ENCODE peak calls at places on chromosomes 3 and 15, in ten cellular contexts. R is vagina, N is heart left ventricle, D is uterus, M is IMR-90, H is left ventricle myocardium inferior, V is colonic mucosa, U is endothelial cell of umbilical vein, W is RWPE2, Y is heart right ventricle. A is an unnamed sample.
A peak's percentile ranks its signal among the peaks of the same experiment; 100 is the strongest.

GRCh38 chr15:45023659-45024320 is 795 bp downstream of the SORD start:
- DNase-seq in D (no peak), R (no peak), W (no peak), V (no peak), N (no peak), H (no peak), U (peak; percentile 37), Y (no peak), M (peak; percentile 5), A (no peak)

GRCh38 chr3:10492351-10493201 is 12.8 kb downstream of the ATP2B2 start:
- DNase-seq in W (no peak), M (no peak), N (no peak), Y (no peak), D (no peak), H (no peak), V (no peak), R (no peak), U (no peak), A (no peak)

GRCh38 chr3:90091557-90091956 is 984.1 kb downstream of the EPHA3 start:
- DNase-seq in Y (peak; percentile 17), M (peak; percentile 34), U (no peak), V (peak; percentile 19), N (peak; percentile 19), W (no peak), R (no peak), H (peak; percentile 14), D (no peak), A (peak; percentile 4)

GRCh38 chr3:86814918-86815655 is 175.9 kb downstream of the VGLL3 start:
- DNase-seq in H (no peak), V (no peak), R (no peak), Y (no peak), M (peak; percentile 51), D (no peak), N (no peak), W (no peak), U (no peak), A (no peak)

GRCh38 chr3:122681294-122682015 is 816 bp downstream of the PARP14 start:
- DNase-seq in H (no peak), R (no peak), W (no peak), N (no peak), D (peak; percentile 20), Y (no peak), U (peak; percentile 36), V (no peak), M (no peak), A (no peak)

GRCh38 chr3:152574461-152575079 is 260.4 kb upstream of the P2RY1 start:
- DNase-seq in H (peak; percentile 45), M (peak; percentile 51), W (no peak), N (peak; percentile 56), R (no peak), V (peak; percentile 47), Y (peak; percentile 62), U (peak; percentile 78), D (peak; percentile 57), A (peak; percentile 25)

GRCh38 chr3:196273655-196274054 is 13.9 kb downstream of the PCYT1A start:
- DNase-seq in R (no peak), D (no peak), M (no peak), Y (no peak), H (no peak), N (no peak), V (no peak), W (no peak), U (no peak), A (no peak)

GRCh38 chr3:159913712-159914414 is 74.8 kb upstream of the IL12A start:
- DNase-seq in N (no peak), V (no peak), M (no peak), H (no peak), R (peak; percentile 44), Y (no peak), W (no peak), U (no peak), D (no peak), A (no peak)

GRCh38 chr3:58574682-58575081 is 2.5 kb downstream of the FAM107A start:
- DNase-seq in R (no peak), M (no peak), Y (no peak), H (no peak), N (no peak), D (no peak), U (no peak), V (no peak), W (no peak), A (no peak)

GRCh38 chr3:58575986-58576652 is 1.1 kb downstream of the FAM107A start:
- DNase-seq in W (no peak), M (no peak), Y (peak; percentile 53), R (no peak), U (peak; percentile 52), D (no peak), N (peak; percentile 49), V (no peak), H (no peak), A (no peak)

GRCh38 chr3:58576716-58577115 is 475 bp downstream of the FAM107A start:
- DNase-seq in M (no peak), W (no peak), R (no peak), N (no peak), D (no peak), U (peak; percentile 28), V (no peak), Y (no peak), H (no peak), A (no peak)

GRCh38 chr3:58578873-58579272 is 1.7 kb upstream of the FAM107A start:
- DNase-seq in H (no peak), N (no peak), M (no peak), W (no peak), R (no peak), U (no peak), V (no peak), D (no peak), Y (no peak), A (no peak)

DNA sequence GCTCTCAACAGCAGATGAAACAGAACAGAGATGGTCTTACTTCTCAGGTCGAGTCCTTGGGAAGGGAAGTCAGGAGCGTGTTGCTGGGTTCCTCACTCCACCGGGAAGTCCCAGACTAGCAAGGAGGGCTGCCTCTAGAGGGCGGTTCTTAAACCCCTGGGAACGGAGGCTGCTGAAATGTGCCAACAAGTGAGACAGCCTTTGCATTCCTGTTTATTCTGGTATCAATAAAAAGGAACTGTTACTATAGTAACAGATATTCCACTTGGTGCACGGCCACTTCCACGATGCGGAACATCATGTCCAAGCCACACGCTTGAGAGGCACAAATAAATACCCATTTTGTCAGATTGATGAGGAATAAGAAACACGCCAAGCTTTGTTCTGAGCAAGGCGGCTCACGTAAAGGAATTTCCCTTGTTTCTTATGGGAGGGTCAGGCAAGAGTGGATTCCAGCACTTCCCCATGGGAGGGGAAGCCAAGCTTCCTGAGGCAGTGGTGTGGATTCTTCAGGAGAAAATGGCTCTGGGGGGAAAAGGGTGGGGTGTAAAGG is at the start of gene FAM107A:
- DNase-seq in N (peak; percentile 64), Y (peak; percentile 73), M (peak; percentile 49), V (peak; percentile 42), R (no peak), H (peak; percentile 43), D (peak; percentile 45), U (peak; percentile 83), W (no peak), A (peak; percentile 86)
- H3K36me3 ChIP-seq in N (no peaks in the 10 kb centered on the region), Y (no peaks in the 10 kb centered on the region), M (no peaks in the 10 kb centered on the region), V (no peaks in the 10 kb centered on the region), R (no peaks in the 10 kb centered on the region), H (no peaks in the 10 kb centered on the region), D (no peaks in the 10 kb centered on the region), U (no peaks in the 10 kb centered on the region), W (no peaks in the 10 kb centered on the region), A (no peaks in the 10 kb centered on the region)

DNA sequence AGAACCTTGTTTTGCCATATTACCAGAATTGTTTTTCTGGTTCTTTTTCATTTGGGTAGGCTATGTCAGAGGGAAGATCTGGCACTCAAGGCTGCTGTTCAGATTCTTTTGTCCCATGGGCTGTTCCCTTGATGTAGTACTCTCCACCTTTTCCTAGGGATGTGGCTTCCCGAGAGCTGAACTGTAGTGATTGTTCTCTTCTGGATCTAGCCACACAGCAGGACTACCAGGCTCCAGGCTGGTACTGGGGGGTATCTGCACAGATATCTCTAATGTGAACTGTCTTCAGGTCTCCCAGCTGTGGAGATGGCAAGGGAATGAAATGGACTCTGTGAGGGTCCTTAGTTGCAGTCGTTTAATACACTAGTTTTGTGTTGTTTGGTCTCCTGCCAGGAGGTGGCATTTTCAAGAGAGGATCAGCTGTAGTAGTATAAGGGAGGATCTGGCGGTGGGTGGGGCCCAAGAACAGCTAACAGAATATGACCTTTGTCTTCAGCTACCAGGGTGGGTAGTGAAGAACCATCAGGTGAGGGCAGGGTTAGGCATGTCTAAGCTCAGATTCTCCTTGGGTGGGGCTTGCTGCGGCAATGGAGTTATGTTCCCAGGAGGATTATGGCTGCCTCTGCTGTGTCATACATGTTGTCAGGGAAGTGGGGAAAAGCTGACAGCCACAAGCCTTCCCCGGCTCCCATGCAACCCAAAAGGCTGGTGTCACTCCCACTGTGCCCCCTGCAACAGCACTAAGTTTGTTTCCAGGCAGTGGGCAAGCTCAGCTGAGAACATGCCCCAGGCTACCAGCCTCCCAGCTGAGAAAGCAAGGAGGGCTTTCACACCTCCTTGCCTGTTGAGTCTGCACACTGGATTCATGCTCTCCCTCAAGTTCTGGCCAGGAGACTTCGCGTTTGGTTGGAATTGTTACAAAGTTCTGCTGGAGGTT is 252.5 kb downstream of the ISL2 start:
- DNase-seq in Y (no peak), N (no peak), H (no peak), V (peak; percentile 87), M (no peak), W (no peak), R (no peak), U (no peak), D (no peak), A (no peak)
- H3K4me3 ChIP-seq in Y (no peak overlapping the region), N (no peak overlapping the region), H (no peak overlapping the region), V (no peak overlapping the region), M (no peak overlapping the region), W (no peak overlapping the region), R (no peak overlapping the region), U (no peak overlapping the region), D (no peak overlapping the region), A (no peak overlapping the region)

DNA sequence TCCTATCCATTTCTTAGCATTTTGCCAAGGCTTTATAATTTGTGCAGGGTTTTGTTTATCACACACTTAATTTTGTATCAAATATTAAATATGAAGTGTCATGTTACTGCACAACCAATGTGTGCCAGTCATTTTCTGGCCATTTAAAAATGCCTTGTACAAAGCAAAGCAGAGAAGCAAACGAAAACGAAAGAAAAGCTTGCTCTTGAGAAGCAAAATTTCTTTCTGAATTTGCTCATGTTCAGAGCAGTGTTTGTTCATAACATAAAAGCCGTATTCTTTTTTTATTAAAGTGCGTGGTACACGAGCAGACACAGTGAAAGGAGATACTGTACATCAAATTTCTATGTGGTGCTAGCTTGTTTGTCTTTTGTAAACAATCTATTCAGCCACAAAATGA is 792.6 kb downstream of the NAALADL2 start:
- DNase-seq in H (no peak), V (no peak), M (peak; percentile 19), W (no peak), U (no peak), Y (no peak), R (no peak), N (no peak), D (no peak), A (no peak)
- TF ChIP-seq CTCF in H (no peak), V (no peak), M (no peak), W (no peak), U (no peak), Y (no peak), R (no peak), N (no peak), D (no peak), A (no peak)

GRCh38 chr15:100094127-100094510 is 247.7 kb downstream of the ADAMTS17 start:
- DNase-seq in D (peak; percentile 3), R (peak; percentile 58), M (no peak), N (no peak), U (no peak), V (no peak), H (no peak), Y (no peak), W (no peak), A (no peak)

GRCh38 chr15:100095896-100096600 is 245.7 kb downstream of the ADAMTS17 start:
- DNase-seq in W (no peak), H (no peak), M (no peak), R (peak; percentile 62), Y (no peak), N (no peak), D (no peak), V (no peak), U (no peak), A (no peak)

GRCh38 chr15:100090411-100090810 is 251.4 kb downstream of the ADAMTS17 start:
- DNase-seq in M (no peak), N (no peak), D (no peak), U (no peak), R (peak; percentile 72), H (no peak), W (no peak), Y (no peak), V (no peak), A (no peak)

GRCh38 chr15:100092034-100092433 is 249.7 kb downstream of the ADAMTS17 start:
- DNase-seq in Y (no peak), R (no peak), H (no peak), D (no peak), M (no peak), W (no peak), V (no peak), U (no peak), N (no peak), A (no peak)

DNA sequence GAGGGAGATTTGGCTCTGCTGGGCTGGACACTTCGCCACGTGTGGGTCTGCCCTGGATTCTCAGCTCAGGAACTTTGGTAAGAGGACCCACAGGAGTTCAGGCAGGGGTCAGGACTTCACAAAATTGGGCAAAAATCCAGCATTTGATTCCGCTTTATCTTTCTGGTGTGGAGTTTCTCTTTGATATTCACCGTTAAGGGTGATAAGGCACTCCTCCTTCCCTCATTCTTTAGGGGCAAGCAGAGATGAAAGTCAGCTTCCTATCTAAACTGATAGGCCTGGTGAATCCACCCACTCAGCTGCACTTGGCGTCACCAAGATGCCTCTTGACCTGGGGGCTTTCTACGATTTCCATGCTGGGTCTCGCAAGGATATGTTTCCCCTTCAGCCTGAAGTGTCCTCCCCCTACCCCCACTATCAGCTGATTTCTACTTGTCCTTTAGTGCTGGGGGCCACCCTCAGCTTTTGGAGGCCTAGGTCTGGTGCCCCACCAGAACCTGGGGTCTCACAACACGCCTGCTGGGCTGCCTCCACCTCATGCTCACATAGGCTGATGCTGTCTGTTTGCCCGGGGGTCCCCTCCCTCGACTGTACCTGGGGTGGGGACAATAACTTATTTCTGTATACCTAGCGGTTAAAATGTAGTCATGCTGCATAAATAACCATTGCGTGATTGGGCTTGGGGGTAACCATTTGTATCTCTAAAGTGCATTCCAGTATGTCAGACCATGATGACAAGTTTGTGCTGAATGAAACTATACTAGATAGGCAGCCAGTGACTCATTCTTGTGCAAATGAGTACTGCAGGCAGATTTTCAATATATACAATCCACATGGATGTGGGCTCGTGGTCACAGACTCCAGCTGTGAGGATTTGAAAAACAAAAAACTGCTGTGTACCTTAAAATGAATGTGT is 248.3 kb downstream of the ADAMTS17 start:
- DNase-seq in D (no peak), W (no peak), N (no peak), M (peak; percentile 88), R (peak; percentile 69), Y (no peak), V (no peak), U (no peak), H (no peak), A (no peak)
- H3K36me3 ChIP-seq in D (no peaks in the 10 kb centered on the region), W (no peaks in the 10 kb centered on the region), N (no peaks in the 10 kb centered on the region), M (no peaks in the 10 kb centered on the region), R (no peaks in the 10 kb centered on the region), Y (no peaks in the 10 kb centered on the region), V (no peaks in the 10 kb centered on the region), U (no peaks in the 10 kb centered on the region), H (no peaks in the 10 kb centered on the region), A (no peaks in the 10 kb centered on the region)

A was measured in prostate gland.